ENCODE peak calls at places on chromosome 22, in four cellular contexts. X is HepG2, W is K562, H is WTC11. G is an unnamed sample.

GRCh38 chr22:17272511-17272991 is 53.3 kb upstream of the ADA2 start:
- DNase-seq in X (no peak), H (peak), W (no peak), G (no peak)

GRCh38 chr22:19610518-19611253 is 86.5 kb upstream of the CLDN5 start:
- DNase-seq in H (peak), W (no peak), X (no peak), G (no peak)

GRCh38 chr22:39949964-39950737 is 10.0 kb upstream of the TMA7B start:
- DNase-seq in H (no peak), X (no peak), W (peak), G (no peak)

GRCh38 chr22:23055448-23056179 is 14.7 kb upstream of the GNAZ start:
- DNase-seq in X (no peak), H (peak), W (no peak), G (no peak)

GRCh38 chr22:43109511-43109910 is 1.0 kb upstream of the BIK start:
- DNase-seq in H (no peak), W (no peak), X (no peak), G (no peak)

GRCh38 chr22:17262976-17263375 is 43.7 kb upstream of the ADA2 start:
- DNase-seq in H (no peak), X (no peak), W (no peak), G (no peak)

GRCh38 chr22:46273432-46274148 is 5.8 kb downstream of the TTC38 start:
- DNase-seq in H (no peak), W (no peak), X (no peak), G (no peak)

GRCh38 chr22:39546889-39547586 is 14.5 kb upstream of the RPS19BP1 start:
- DNase-seq in H (no peak), W (no peak), X (no peak), G (no peak)

GRCh38 chr22:18031670-18032454 is 7.5 kb upstream of the MICAL3 start:
- DNase-seq in H (no peak), W (no peak), X (no peak), G (peak)

GRCh38 chr22:29328566-29329500 is 13.3 kb upstream of the RASL10A start:
- DNase-seq in W (no peak), X (no peak), H (no peak), G (no peak)

GRCh38 chr22:30047364-30047738 is 32.9 kb upstream of the HORMAD2 start:
- DNase-seq in W (no peak), H (no peak), X (no peak), G (no peak)

DNA sequence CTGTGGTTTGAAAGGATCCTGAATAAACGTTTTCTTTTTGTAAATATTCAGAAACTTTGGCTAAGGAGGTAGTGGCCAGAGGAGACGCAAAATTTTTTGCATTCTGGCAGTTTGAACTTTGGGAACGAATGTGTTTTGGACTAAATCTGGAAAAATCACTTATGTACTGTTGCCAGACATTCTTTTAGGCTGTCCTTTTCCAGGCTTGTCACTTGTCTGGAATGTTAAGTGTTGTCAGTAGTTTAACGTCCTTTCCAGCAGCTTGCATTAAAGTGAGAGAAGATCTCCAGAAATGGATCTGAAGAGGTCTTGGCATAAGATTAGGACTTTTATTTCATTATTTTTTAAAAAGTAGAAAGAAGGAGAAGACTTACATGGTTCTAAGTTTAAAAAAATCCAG is 18.5 kb downstream of the SPECC1L start:
- DNase-seq in X (no peak), W (no peak), H (no peak), G (no peak)
- TF ChIP-seq NR3C1 in X (no peak), W (no peak), H (no peak), G (no peak)

GRCh38 chr22:31588970-31589675 is 72.9 kb downstream of the PISD start:
- DNase-seq in W (no peak), H (no peak), X (peak), G (no peak)

GRCh38 chr22:31583861-31584485 is 78.0 kb downstream of the PISD start:
- DNase-seq in X (no peak), W (no peak), H (no peak), G (no peak)

GRCh38 chr22:31585161-31585859 is 76.7 kb downstream of the PISD start:
- DNase-seq in X (peak), H (no peak), W (peak), G (no peak)

GRCh38 chr22:31584804-31585160 is 77.2 kb downstream of the PISD start:
- DNase-seq in W (no peak), H (no peak), X (no peak), G (no peak)

GRCh38 chr22:31586137-31586920 is 75.7 kb downstream of the PISD start:
- DNase-seq in X (peak), H (no peak), W (no peak), G (no peak)
- TF ChIP-seq NR3C1 in X (no peak), H (no peak), W (no peak), G (no peak)

GRCh38 chr22:33699176-33699575 is 221.1 kb downstream of the LARGE1 start:
- DNase-seq in W (no peak), X (no peak), H (no peak), G (no peak)

DNA sequence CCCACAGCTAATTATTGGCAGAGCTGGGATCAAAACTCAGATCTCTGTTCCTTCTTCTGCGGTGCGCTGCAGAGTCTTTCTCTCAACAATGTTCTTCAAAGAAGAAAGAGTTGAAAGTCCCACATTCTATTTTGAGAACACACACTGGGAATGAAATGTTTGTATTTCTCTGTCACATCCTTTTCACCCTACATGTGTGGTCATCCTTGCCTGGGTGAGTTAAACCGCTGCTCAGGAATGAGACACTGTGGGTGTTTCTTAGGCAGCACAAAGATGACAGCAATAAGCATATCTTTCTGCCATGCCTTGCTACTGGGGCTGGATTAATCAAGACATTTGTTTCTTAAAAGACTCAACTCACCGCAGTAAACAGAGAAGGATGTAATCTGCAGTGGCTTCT is 222.6 kb downstream of the LARGE1 start:
- DNase-seq in X (peak), W (no peak), H (no peak), G (no peak)
- TF ChIP-seq NR3C1 in X (no peak), W (no peak), H (no peak), G (no peak)

GRCh38 chr22:35977136-35977535 is 51.5 kb downstream of the RBFOX2 start:
- DNase-seq in W (no peak), H (no peak), X (no peak), G (no peak)
- TF ChIP-seq NR3C1 in W (no peak), H (no peak), X (no peak), G (no peak)

GRCh38 chr22:38317995-38318715 is 922 bp upstream of the CSNK1E start:
- DNase-seq in W (peak), X (peak), H (no peak), G (peak)
- TF ChIP-seq NR3C1 in W (no peak), X (no peak), H (no peak), G (no peak)

GRCh38 chr22:44920183-44920582 is 89.6 kb downstream of the PHF21B start:
- DNase-seq in X (no peak), W (no peak), H (no peak), G (no peak)
- TF ChIP-seq NR3C1 in X (no peak), W (no peak), H (no peak), G (no peak)

DNA sequence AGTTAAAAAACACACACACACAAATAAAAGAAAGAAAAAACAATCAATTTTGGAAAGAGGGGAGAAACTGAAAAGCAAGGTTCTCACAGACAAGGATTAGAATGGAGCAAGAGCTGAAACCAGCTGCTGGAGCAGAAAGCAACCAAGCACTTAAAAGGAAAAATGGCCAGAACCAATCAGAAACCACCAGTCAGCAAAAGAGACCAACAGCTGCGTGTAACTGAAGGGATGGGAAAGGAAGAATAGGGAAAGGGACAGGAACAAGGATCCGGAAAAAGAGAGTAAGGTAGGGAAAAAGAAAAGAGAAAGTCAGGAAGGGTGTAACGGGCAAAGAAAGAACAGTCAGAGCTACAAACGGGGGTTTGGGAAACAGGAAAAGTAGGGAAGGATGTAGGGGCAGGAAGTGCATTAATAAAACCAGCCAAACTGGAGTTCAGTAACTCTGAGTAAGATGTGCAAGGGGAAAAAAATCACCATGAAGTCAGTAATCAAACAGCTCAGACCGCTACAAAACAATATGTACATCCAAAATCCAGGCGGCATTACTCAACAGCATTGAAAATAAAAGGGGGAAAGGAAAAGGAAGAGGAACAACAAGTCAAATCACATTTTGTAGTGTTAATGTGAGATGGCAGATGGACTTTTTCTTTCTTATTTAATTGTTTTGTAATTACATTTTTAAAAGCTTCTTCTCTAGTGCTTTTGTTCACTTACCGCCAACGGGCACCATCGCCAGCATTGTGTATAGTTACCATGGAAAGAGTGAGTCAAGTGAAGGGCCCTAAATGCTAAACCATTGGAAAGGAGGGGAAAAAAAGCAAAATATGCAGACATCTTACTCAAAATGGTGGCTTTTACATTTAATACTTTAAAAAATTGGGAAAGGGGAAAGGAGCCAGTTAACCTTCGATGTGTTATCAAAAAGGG is 49.2 kb downstream of the APOL5 start:
- DNase-seq in W (no peak), X (no peak), H (no peak), G (no peak)
- TF ChIP-seq NR3C1 in W (no peak), X (no peak), H (no peak), G (no peak)

DNA sequence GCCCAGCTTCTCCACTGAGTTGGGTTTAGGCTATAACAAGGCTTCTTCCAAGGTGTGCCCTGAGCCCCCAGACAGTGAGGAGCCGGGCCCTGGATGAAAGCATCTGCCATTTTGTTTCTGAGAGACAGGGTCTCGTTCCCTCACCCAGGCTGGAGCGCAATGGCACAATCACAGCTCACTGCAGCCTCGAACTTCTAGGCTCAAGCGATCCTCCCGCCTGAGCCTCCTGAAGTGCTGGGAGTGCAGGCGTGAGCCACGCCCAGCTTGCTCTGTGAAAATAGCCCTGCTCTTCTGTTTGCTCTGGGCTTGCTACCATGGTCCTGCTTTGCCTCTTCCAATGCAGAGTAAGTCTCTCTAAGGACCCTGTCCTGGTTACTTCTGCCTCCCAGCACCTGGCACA is 6.7 kb downstream of the DENND6B start:
- DNase-seq in W (no peak), X (no peak), H (no peak), G (no peak)
- TF ChIP-seq NR3C1 in W (no peak), X (no peak), H (no peak), G (no peak)

DNA sequence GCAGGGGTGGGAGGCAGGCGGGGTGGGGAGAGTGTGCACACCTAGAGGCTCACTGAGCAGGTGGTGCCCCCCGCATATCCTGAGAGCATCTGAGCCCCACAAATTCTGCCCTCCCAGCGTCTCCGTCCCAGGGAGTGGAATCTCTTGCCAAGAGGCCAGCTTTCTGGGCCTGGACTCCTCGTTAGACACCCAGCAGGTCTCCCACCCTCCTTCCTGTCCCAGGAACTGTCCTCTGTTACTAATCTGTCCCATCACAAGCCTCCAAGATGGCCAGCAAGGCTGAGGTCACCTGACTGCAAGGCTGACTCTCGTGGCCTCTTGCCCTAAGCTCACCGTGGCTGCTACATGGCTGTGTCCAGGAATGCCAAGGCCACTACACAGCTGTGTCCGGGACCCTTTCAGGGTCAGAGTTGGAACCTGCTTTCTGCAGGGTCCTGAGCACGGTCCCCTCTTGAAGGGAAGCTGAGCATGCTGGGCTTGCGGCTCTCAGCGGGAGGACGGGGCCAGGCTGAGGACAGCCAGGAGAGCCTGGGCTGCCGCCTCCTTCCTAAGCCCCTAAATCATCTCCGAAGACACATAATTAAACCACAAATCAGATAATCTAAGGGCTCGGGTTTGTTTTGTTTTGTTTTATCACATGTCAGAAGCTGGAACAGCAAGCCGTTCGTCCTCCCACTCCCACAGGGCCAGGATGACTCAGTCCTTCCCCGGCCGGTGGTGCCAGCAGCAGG is 1327.3 kb downstream of the TBC1D22A start:
- DNase-seq in H (no peak), X (no peak), W (no peak), G (no peak)
- TF ChIP-seq NR3C1 in H (no peak), X (no peak), W (no peak), G (no peak)